ENCODE peak calls at places on chromosomes 6 and 20, in eight cellular contexts. D is AG04450; Y is uterus; U is GM23338; R is tibial nerve; O is heart left ventricle; T is colonic mucosa; I is CD8-positive, alpha-beta T cell. X is an unnamed sample.

GRCh38 chr6:122079906-122080305 is 319.5 kb upstream of the HSF2 start:
- DNase-seq in D (no peak), Y (no peak), U (no peak), R (no peak), O (no peak), T (no peak), I (no peak), X (no peak)

GRCh38 chr6:46490425-46491200 is 636 bp downstream of the RCAN2 start:
- DNase-seq in D (no peak), Y (peak; percentile 23), U (peak; percentile 80), R (no peak), O (peak; percentile 52), T (peak; percentile 26), I (no peak), X (peak; percentile 53)

GRCh38 chr6:105402090-105402980 is 547 bp downstream of the PREP start:
- DNase-seq in D (no peak), Y (no peak), U (peak; percentile 40), R (no peak), O (peak; percentile 40), T (peak; percentile 59), I (peak; percentile 54), X (no peak)

GRCh38 chr6:64680446-64680845 is 1026.6 kb downstream of the EYS start:
- DNase-seq in D (no peak), Y (no peak), U (no peak), R (no peak), O (no peak), T (no peak), I (no peak), X (no peak)

GRCh38 chr6:168937061-168937460 is 316.6 kb downstream of the THBS2 start:
- DNase-seq in D (no peak), Y (no peak), U (no peak), R (no peak), O (no peak), T (no peak), I (peak; percentile 17), X (no peak)

GRCh38 chr6:149065658-149066556 is 251.6 kb upstream of the TAB2 start:
- DNase-seq in D (no peak), Y (no peak), U (no peak), R (no peak), O (no peak), T (no peak), I (peak; percentile 59), X (no peak)

GRCh38 chr6:44966449-44967091 is 361.6 kb upstream of the RUNX2 start:
- DNase-seq in D (no peak), Y (no peak), U (no peak), R (no peak), O (no peak), T (no peak), I (no peak), X (no peak)

GRCh38 chr20:44446111-44446722 is 29.5 kb upstream of the TTPAL start:
- DNase-seq in D (no peak), Y (no peak), U (no peak), R (no peak), O (no peak), T (no peak), I (no peak), X (no peak)

GRCh38 chr6:1872649-1873131 is 263.0 kb downstream of the FOXC1 start:
- DNase-seq in D (peak; percentile 61), Y (no peak), U (peak; percentile 65), R (no peak), O (no peak), T (no peak), I (no peak), X (peak; percentile 55)

GRCh38 chr20:9407805-9408421 is 106.5 kb upstream of the LAMP5 start:
- DNase-seq in D (peak; percentile 60), Y (peak; percentile 39), U (peak; percentile 79), R (peak; percentile 60), O (peak; percentile 32), T (peak; percentile 65), I (no peak), X (no peak)

GRCh38 chr6:22117663-22118062 is 179.2 kb downstream of the PRL start:
- DNase-seq in D (no peak), Y (no peak), U (no peak), R (no peak), O (no peak), T (no peak), I (no peak), X (no peak)

GRCh38 chr6:22112490-22112889 is 184.3 kb downstream of the PRL start:
- DNase-seq in D (no peak), Y (no peak), U (no peak), R (no peak), O (no peak), T (no peak), I (no peak), X (no peak)

GRCh38 chr6:22110042-22110441 is 186.8 kb downstream of the PRL start:
- DNase-seq in D (no peak), Y (no peak), U (no peak), R (no peak), O (no peak), T (no peak), I (no peak), X (no peak)

GRCh38 chr6:22108199-22108598 is 188.6 kb downstream of the PRL start:
- DNase-seq in D (no peak), Y (no peak), U (no peak), R (no peak), O (no peak), T (no peak), I (no peak), X (no peak)

DNA sequence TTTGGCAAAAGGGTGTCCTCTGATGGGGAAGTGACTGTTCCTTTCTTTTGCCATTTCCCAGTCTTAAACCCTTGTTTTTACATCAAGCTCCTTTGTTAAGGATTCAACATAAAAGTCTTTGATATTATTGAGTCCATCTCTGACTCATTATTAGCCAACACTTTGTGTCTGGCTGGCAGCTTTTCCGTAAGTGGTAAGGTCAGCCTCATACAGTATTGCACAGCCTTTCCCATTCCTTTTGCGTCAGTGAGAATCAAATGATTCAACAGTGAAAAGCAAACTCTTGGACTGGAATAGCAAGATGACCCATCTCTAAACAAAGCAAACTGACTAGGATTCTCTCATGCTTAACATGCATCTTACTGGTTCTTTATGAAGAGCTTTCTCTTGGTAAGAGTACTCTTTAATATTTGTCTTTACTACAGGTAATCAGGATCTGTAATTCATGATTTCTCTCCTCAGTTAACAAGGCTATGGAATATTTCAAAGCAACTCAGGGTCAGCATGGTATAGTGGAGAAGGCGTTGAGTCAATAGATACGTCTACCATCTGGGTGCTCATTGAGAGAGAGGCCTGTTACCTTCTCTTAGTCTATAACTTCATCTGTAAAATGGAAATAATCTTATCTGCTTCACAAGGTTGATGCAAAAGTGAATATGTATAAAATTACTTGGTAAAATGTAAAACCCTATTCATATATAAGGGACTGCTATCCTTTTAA is 183.6 kb downstream of the PRL start:
- DNase-seq in D (peak; percentile 97), Y (peak; percentile 52), U (no peak), R (no peak), O (peak; percentile 14), T (no peak), I (no peak), X (no peak)
- H3K27ac ChIP-seq in D (peak overlapping the region; percentile 74), Y (no peak overlapping the region), U (no peak overlapping the region), R (no peak overlapping the region), O (no peak overlapping the region), T (no peak overlapping the region), I (no peak overlapping the region), X (no peak overlapping the region)

GRCh38 chr6:31114540-31114876 is at the start of gene PSORS1C1:
- DNase-seq in D (peak; percentile 80), Y (peak; percentile 96), U (peak; percentile 24), R (peak; percentile 33), O (peak; percentile 74), T (peak; percentile 79), I (no peak), X (peak; percentile 88)

GRCh38 chr6:31113861-31114539 is 600 bp upstream of the PSORS1C1 start:
- DNase-seq in D (no peak), Y (no peak), U (no peak), R (no peak), O (no peak), T (no peak), I (no peak), X (no peak)

GRCh38 chr6:31115941-31116560 is 1.5 kb downstream of the PSORS1C1 start:
- DNase-seq in D (no peak), Y (no peak), U (no peak), R (no peak), O (no peak), T (no peak), I (no peak), X (no peak)

GRCh38 chr6:31116661-31117385 is 2.2 kb downstream of the PSORS1C1 start:
- DNase-seq in D (no peak), Y (peak; percentile 64), U (no peak), R (no peak), O (peak; percentile 46), T (no peak), I (no peak), X (no peak)

DNA sequence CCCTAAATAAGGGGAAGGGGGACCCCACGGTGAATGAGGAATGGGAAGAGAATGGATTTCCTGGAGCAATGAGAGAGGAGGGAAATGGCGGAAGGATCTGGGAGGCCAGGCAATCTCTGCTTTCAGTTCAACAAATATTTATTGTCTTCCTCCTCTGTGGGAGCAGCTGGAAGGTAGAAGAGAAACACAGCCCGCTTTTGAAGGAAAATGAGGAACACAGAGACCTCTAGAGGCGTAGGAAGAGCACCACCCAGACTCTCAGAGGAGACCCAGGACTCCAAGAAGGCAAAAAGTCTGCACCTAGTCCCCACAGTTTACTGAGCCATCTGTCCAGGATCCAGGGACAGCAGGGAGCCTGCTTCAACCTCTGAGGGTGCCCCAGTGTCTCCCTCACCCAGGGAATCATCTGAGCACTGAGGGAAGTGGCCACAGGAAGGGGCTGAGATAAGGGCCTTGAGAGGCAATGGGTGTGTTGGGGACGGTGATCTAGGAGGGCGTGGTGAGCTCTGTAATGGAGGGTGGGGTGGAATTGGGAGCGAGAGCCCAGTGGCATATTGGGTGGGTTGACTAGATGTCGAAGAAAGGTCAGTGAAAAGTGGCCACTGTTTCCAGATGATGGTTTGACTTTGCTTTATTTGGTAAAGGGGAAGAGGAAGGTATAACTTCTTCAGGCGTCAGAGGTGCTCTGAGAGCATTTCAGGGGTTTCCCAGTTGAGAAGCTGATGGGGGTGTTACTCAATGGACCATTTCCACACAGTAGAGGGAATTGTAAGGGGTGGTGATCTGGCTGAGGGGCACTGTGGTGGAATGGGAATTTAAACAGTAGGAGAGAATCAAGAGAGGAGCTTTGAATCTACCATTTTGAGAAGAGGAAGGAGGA is 610 bp downstream of the PSORS1C1 start:
- DNase-seq in D (no peak), Y (peak; percentile 42), U (peak; percentile 70), R (no peak), O (no peak), T (no peak), I (no peak), X (no peak)
- H3K4me3 ChIP-seq in D (peak overlapping the region; percentile 41), Y (peak overlapping the region; percentile 21), U (no peak overlapping the region), R (peak overlapping the region; percentile 33), O (no peak overlapping the region), T (no peak overlapping the region), I (no peak overlapping the region), X (peak overlapping the region; percentile 2)

GRCh38 chr20:6184086-6184485 is 61.3 kb upstream of the FERMT1 start:
- DNase-seq in D (no peak), Y (no peak), U (peak; percentile 41), R (no peak), O (no peak), T (no peak), I (no peak), X (no peak)
- TF ChIP-seq CTCF in D (no peak), Y (no peak), U (peak; percentile 58), R (no peak), O (no peak), T (no peak), I (no peak), X (no peak)

DNA sequence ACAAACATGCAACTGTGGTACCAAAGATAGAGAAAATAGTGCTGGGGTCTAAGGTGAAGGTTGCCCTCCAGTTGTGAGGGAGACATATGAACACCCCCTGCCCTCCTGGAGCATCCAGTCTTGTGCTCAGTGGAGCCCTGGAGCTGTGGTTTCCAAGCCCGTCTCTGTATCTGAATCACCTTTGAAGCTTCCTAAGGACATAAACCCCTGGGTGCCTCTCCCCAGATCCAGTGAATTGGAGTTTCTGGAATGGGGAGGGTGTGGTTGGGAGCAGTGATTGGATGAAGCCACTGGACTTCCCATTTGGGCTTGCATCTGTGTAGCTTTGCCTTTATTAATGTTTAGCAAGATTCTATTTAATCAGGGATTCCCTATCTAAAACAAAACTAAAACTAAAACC is 22.4 kb upstream of the E2F3 start:
- DNase-seq in D (no peak), Y (no peak), U (no peak), R (no peak), O (no peak), T (no peak), I (no peak), X (no peak)
- H3K27ac ChIP-seq in D (no peak overlapping the region), Y (no peak overlapping the region), U (no peak overlapping the region), R (no peak overlapping the region), O (no peak overlapping the region), T (no peak overlapping the region), I (no peak overlapping the region), X (no peak overlapping the region)